ENCODE peak calls at places on chromosomes 6 and 20, in ten cellular contexts. S is CD4-positive, alpha-beta T cell; W is occipital lobe; Q is activated T-cell treated with anti-CD3 and anti-CD28 coated beads for 1 hour; F is stimulated activated CD4-positive, alpha-beta T cell treated with anti-CD3 and anti-CD28 coated beads, Interleukin-15, amount 100 ng/mL, for 24 hours; C is amygdala; J is right cardiac atrium; U is Daoy; B is cardiac fibroblast; X is NCI-H1417. E is an unnamed sample.
A peak's percentile ranks its signal among the peaks of the same experiment; 100 is the strongest.

GRCh38 chr20:10848810-10849370 is 175.1 kb upstream of the JAG1 start:
- DNase-seq in J (no peak), B (peak; percentile 96), S (no peak), Q (no peak), C (no peak), F (no peak), W (no peak), U (peak; percentile 84), X (no peak), E (no peak)

GRCh38 chr6:105753184-105754097 is 332.7 kb upstream of the PRDM1 start:
- DNase-seq in F (no peak), B (no peak), J (no peak), U (no peak), Q (no peak), X (peak; percentile 43), S (no peak), C (no peak), W (peak; percentile 7), E (no peak)

GRCh38 chr6:144725731-144726522 is 440.8 kb downstream of the UTRN start:
- DNase-seq in J (no peak), W (no peak), C (no peak), X (peak; percentile 55), F (peak; percentile 10), S (no peak), B (no peak), Q (no peak), U (peak; percentile 59), E (no peak)

GRCh38 chr6:124795879-124796838 is 166.1 kb upstream of the RNF217 start:
- DNase-seq in U (no peak), C (peak; percentile 1), Q (no peak), W (peak; percentile 7), B (peak; percentile 44), X (peak; percentile 76), J (no peak), S (no peak), F (no peak), E (peak; percentile 44)

GRCh38 chr6:158524311-158524710 is 35.6 kb upstream of the TMEM181 start:
- DNase-seq in F (no peak), Q (no peak), C (no peak), J (no peak), S (no peak), X (no peak), U (no peak), W (no peak), B (no peak), E (no peak)

GRCh38 chr20:37839432-37839827 is 63.5 kb upstream of the VSTM2L start:
- DNase-seq in F (no peak), J (no peak), C (no peak), S (no peak), X (peak; percentile 66), W (no peak), Q (no peak), B (no peak), U (no peak), E (no peak)

GRCh38 chr20:7741866-7742265 is 198.4 kb downstream of the HAO1 start:
- DNase-seq in U (no peak), B (peak; percentile 66), Q (no peak), W (no peak), F (no peak), C (no peak), J (no peak), X (no peak), S (no peak), E (no peak)

GRCh38 chr20:3786126-3786484 is 435 bp downstream of the CENPB start:
- DNase-seq in W (no peak), X (peak; percentile 80), C (no peak), U (peak; percentile 67), F (peak; percentile 63), B (peak; percentile 67), Q (no peak), S (peak; percentile 40), J (peak; percentile 85), E (peak; percentile 88)